ENCODE peak calls at places on chromosomes 3 and 15, in five cellular contexts. D is NB4, E is cardiac muscle cell, K is esophagus squamous epithelium, T is HFF-Myc. G is an unnamed sample.

GRCh38 chr3:12944849-12945248 is 103.5 kb upstream of the RPL32 start:
- DNase-seq in K (no peak), T (no peak), E (no peak), D (no peak), G (no peak)

GRCh38 chr3:12478326-12478725 is 6.0 kb upstream of the TSEN2 start:
- DNase-seq in E (peak), K (no peak), T (no peak), D (no peak), G (no peak)

GRCh38 chr3:171379281-171379680 is 80.9 kb downstream of the TNIK start:
- DNase-seq in T (no peak), K (no peak), E (no peak), D (no peak), G (no peak)

GRCh38 chr3:124751501-124751900 is 21.2 kb downstream of the UMPS start:
- DNase-seq in K (no peak), D (no peak), T (no peak), E (no peak), G (no peak)

GRCh38 chr15:59138243-59138642 is 33.3 kb downstream of the CCNB2 start:
- DNase-seq in D (peak), E (peak), T (no peak), K (no peak), G (peak)

GRCh38 chr15:77966540-77967290 is 110.8 kb downstream of the TBC1D2B start:
- DNase-seq in D (peak), T (peak), E (peak), K (no peak), G (peak)

GRCh38 chr3:110344897-110345767 is 726.5 kb upstream of the NECTIN3 start:
- DNase-seq in E (peak), T (no peak), D (no peak), K (no peak), G (no peak)

GRCh38 chr15:73602444-73602843 is 30.7 kb downstream of the NPTN start:
- DNase-seq in T (no peak), E (no peak), D (peak), K (no peak), G (no peak)

GRCh38 chr3:94225176-94225742 is 162.4 kb downstream of the NSUN3 start:
- DNase-seq in K (no peak), D (no peak), T (no peak), E (no peak), G (no peak)

GRCh38 chr15:100174532-100174931 is 167.2 kb downstream of the ADAMTS17 start:
- DNase-seq in E (no peak), T (no peak), K (no peak), D (no peak), G (no peak)
- H3K4me3 ChIP-seq in E (no peak), T (no peak), K (no peak), D (no peak), G (no peak)

DNA sequence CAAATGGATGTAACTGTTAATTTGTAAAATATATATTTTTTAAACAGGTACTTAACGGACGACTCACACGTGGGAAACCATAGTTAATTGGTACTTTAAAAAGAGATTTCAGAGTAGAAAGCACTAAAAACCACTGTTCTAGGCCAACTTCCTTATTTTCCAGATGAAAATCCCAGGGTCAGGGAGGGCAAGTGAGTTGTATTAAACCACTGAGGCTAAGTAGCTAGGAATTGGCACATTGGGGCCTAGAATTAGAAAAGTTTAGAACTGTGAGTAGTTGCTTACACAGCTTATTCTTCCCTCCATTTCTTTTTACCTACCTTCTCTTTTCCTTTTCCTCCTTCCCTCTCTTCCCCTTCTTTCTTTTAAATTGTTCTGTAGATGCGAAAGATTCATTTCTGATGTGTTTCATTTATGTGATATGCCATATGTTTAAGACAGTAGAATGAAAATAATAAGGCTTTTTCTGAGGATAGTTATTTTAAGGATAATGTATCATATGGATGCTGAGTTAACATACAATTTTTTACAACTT is 4.1 kb upstream of the UTS2B start:
- DNase-seq in D (peak), K (no peak), E (no peak), T (no peak), G (no peak)
- H3K4me3 ChIP-seq in D (no peak), K (no peak), E (no peak), T (no peak), G (no peak)

GRCh38 chr3:27714692-27715453 is 7.2 kb downstream of the EOMES start:
- DNase-seq in K (no peak), E (no peak), D (no peak), T (no peak), G (no peak)

GRCh38 chr3:27715863-27716262 is 6.3 kb downstream of the EOMES start:
- DNase-seq in E (no peak), D (no peak), K (no peak), T (no peak), G (no peak)

GRCh38 chr3:27716309-27716708 is 5.8 kb downstream of the EOMES start:
- DNase-seq in K (no peak), D (no peak), T (no peak), E (no peak), G (no peak)

GRCh38 chr3:27714101-27714526 is 8.0 kb downstream of the EOMES start:
- DNase-seq in E (no peak), D (no peak), T (no peak), K (no peak), G (no peak)

DNA sequence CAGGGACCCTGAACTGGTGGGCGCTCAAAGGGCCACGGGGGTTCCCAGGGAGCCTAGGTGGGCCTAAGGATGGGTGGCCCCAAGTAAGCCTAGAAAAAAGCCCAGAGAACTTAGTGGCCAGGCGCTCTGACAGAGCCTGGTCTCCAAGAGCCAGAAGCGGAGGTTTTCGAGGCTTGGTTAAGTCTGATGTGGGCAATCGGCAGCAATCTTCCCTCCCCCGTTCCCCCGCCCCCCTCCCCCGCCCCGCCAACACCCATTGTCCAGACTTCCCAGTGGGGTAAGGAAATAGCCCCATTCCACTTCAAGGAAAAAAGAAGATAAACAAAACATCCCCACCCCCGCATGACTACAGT is 6.7 kb downstream of the EOMES start:
- DNase-seq in T (no peak), K (no peak), E (no peak), D (no peak), G (no peak)
- H3K4me3 ChIP-seq in T (no peak), K (peak), E (peak), D (no peak), G (no peak)

GRCh38 chr3:189368384-189368783 is 196.6 kb downstream of the TPRG1 start:
- DNase-seq in D (no peak), T (no peak), E (no peak), K (no peak), G (no peak)
- H3K4me3 ChIP-seq in D (no peak), T (no peak), E (no peak), K (no peak), G (no peak)

GRCh38 chr3:38643090-38643489 is 6.4 kb downstream of the SCN5A start:
- DNase-seq in T (no peak), K (no peak), E (no peak), D (no peak), G (no peak)
- H3K4me3 ChIP-seq in T (no peak), K (no peak), E (no peak), D (no peak), G (no peak)

GRCh38 chr3:152773633-152774032 is 61.3 kb upstream of the P2RY1 start:
- DNase-seq in D (no peak), T (no peak), E (no peak), K (no peak), G (no peak)
- H3K4me3 ChIP-seq in D (no peak), T (no peak), E (no peak), K (no peak), G (no peak)

GRCh38 chr3:33039628-33040027 is 57.3 kb downstream of the GLB1 start:
- DNase-seq in T (no peak), E (no peak), K (no peak), D (no peak), G (no peak)

GRCh38 chr3:33041909-33042308 is 55.0 kb downstream of the GLB1 start:
- DNase-seq in K (no peak), E (no peak), T (no peak), D (no peak), G (no peak)

GRCh38 chr3:33044676-33045075 is 52.3 kb downstream of the GLB1 start:
- DNase-seq in E (no peak), D (no peak), K (no peak), T (no peak), G (no peak)

GRCh38 chr3:33046521-33046920 is 50.4 kb downstream of the GLB1 start:
- DNase-seq in D (no peak), K (no peak), E (no peak), T (no peak), G (no peak)

DNA sequence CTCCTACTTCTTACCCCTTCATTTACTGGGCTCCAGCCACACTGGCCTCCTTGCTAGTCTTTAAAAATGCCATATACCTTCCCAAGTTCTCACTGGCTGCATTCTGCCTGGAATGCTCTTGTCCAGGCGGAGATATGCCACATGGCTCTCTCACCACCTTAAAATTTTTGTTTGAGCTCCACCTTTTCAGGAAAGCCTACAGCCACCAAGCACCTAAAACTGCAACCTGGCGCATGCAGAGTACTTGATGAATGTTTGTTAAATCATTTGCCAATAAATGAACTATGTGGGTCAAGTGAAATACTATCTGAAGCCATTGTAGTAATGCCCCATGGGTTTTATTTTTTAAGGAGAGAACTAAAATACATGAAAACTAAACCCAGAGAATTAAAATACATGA is 54.3 kb downstream of the GLB1 start:
- DNase-seq in D (no peak), T (no peak), E (no peak), K (no peak), G (no peak)
- H3K4me3 ChIP-seq in D (no peak), T (no peak), E (no peak), K (no peak), G (no peak)

DNA sequence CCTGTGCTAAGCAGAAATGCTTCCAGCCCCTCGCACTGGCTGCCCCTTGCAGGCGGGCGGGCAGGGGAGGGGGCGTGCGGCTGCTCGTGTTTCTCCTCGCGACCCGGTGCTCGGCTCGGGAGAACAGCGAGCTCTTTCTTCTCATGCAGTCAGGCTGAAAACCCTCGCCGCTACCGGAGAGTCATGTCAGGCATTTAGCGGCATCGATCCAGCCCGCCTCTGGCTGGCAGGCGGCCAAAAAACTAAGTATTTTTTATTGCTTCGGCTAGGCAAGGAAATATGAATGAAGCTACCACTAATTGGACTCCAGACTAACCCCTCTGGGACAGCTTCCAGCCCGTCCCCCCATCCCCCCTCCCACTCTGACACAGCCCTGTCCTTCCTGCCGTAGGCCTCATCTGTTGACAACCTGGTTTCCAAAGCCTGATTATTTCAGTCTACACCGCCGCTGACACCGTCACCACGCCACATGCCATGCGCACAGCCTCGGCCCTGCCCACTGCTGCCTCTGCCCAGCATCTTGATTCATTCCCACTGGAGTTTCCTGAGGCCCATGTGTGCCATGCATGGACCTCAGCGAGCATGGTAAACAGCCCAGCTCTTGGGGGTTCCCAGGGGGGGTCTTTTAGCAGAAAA is 35.3 kb downstream of the TLE3 start:
- DNase-seq in D (no peak), K (no peak), E (peak), T (peak), G (no peak)
- H3K4me3 ChIP-seq in D (no peak), K (no peak), E (no peak), T (no peak), G (no peak)

DNA sequence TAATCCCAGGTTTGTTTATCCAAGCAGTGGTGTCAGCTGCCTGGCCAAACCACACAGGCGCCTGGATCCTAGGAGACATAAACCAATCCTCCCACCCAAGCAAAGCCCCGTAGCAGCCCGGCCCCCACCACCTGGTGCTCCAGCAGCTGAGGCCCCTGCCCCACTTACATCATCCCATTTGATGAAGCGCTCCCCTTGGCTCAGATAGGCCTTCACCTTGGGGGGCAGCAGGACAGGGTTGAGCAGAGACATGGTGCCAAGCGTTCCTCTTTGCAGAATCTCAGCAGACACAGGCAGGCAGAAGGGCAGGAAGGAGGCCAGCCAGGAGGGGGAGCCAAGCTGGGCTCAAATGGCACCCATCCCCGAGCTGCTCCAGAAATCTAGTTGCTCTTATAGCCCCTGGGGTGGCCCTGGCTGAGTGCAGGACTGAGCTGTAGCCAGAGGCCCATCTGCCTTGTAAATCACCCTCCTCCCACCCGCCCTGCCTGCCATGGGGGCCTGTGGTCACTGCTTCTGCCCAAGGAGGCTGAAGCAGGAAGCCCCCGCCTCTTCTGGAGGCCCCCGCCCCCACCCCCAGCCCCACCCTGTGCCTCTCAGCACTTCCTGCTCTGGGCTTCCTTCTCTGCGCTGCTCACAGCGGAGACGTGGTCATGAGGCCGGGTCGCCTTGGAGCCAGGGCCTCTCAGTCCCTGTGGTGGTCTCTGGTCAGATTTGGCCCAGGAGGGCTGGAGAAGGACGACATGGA is at the start of gene PLCB2:
- DNase-seq in D (peak), T (no peak), K (no peak), E (no peak), G (peak)
- H3K4me3 ChIP-seq in D (peak), T (no peak), K (peak), E (no peak), G (peak)